ENCODE peak calls at places on chromosomes 13 and 19, in five cellular contexts. P is HS-5; C is body of pancreas; J is activated naive CD4-positive, alpha-beta T cell treated with anti-CD3 and anti-CD28 coated beads, Interleukin-2, amount 10 ng/mL, durations not matched to agents 7 days and 5 days; E is neuronal stem cell. S is an unnamed sample.

GRCh38 chr19:47035127-47035494 is 13.3 kb downstream of the TMEM160 start:
- DNase-seq in P (no peak), C (no peak), J (no peak), E (no peak), S (no peak)

GRCh38 chr13:97944396-97945029 is 9.0 kb upstream of the IPO5 start:
- DNase-seq in P (no peak), C (no peak), J (no peak), E (no peak), S (no peak)

GRCh38 chr13:36432106-36432544 is at the start of gene CCNA1:
- DNase-seq in P (no peak), C (peak), J (peak), E (peak), S (no peak)

GRCh38 chr13:86792153-86792651 is 879.0 kb upstream of the SLITRK5 start:
- DNase-seq in P (no peak), C (no peak), J (no peak), E (no peak), S (no peak)

GRCh38 chr19:18768046-18768771 is 22.9 kb downstream of the COMP start:
- DNase-seq in P (no peak), C (no peak), J (no peak), E (no peak), S (no peak)

GRCh38 chr13:57630661-57631606 is 610 bp upstream of the PCDH17 start:
- DNase-seq in P (no peak), C (peak), J (no peak), E (no peak), S (no peak)

GRCh38 chr13:97043302-97043701 is 49.0 kb upstream of the OXGR1 start:
- DNase-seq in P (no peak), C (no peak), J (no peak), E (no peak), S (no peak)

GRCh38 chr19:58325623-58326022 is 1.2 kb upstream of the ZSCAN22 start:
- DNase-seq in P (no peak), C (no peak), J (no peak), E (no peak), S (no peak)

GRCh38 chr13:25217023-25217909 is 45.2 kb upstream of the AMER2 start:
- DNase-seq in P (peak), C (no peak), J (no peak), E (no peak), S (no peak)